ENCODE peak calls at places on chromosomes 4 and X, in five cellular contexts. A is iris pigment epithelial cell, L is BE2C, M is NCI-H460, B is Calu3. Y is an unnamed sample.

GRCh38 chrX:23908219-23909003 is 605 bp downstream of the CXorf58 start:
- DNase-seq in A (no peak), L (no peak), M (no peak), B (no peak), Y (no peak)

GRCh38 chr4:39032218-39033085 is at the start of gene TMEM156:
- DNase-seq in A (peak), L (no peak), M (no peak), B (no peak), Y (peak)

GRCh38 chrX:140817943-140818342 is 108.4 kb downstream of the LINC00632 start:
- DNase-seq in A (peak), L (peak), M (peak), B (no peak), Y (no peak)

GRCh38 chrX:54551801-54552200 is 21.8 kb downstream of the GNL3L start:
- DNase-seq in A (no peak), L (no peak), M (no peak), B (no peak), Y (no peak)

GRCh38 chr4:15755321-15755750 is 22.8 kb upstream of the CD38 start:
- DNase-seq in A (peak), L (no peak), M (no peak), B (no peak), Y (peak)

GRCh38 chrX:100681581-100681980 is 37.6 kb downstream of the SRPX2 start:
- DNase-seq in A (peak), L (no peak), M (no peak), B (no peak), Y (no peak)

GRCh38 chr4:125317526-125317880 is 2.7 kb downstream of the FAT4 start:
- DNase-seq in A (peak), L (peak), M (no peak), B (no peak), Y (no peak)

GRCh38 chrX:131792356-131792749 is 230.7 kb upstream of the STK26 start:
- DNase-seq in A (peak), L (no peak), M (no peak), B (no peak), Y (no peak)

GRCh38 chr4:186688150-186688943 is 35.3 kb downstream of the FAT1 start:
- DNase-seq in A (no peak), L (no peak), M (no peak), B (no peak), Y (no peak)

GRCh38 chrX:22310779-22311178 is 38.1 kb downstream of the CBLL2 start:
- DNase-seq in A (peak), L (no peak), M (no peak), B (no peak), Y (no peak)

GRCh38 chr4:142416711-142417275 is 429.3 kb downstream of the INPP4B start:
- DNase-seq in A (peak), L (no peak), M (no peak), B (no peak), Y (no peak)

GRCh38 chr4:138775485-138775884 is 240.1 kb upstream of the NOCT start:
- DNase-seq in A (no peak), L (no peak), M (no peak), B (no peak), Y (no peak)

GRCh38 chr4:89307446-89308160 is at the start of gene GPRIN3:
- DNase-seq in A (peak), L (peak), M (no peak), B (peak), Y (no peak)

GRCh38 chrX:146454363-146454762 is 355.2 kb upstream of the CXorf51B start:
- DNase-seq in A (no peak), L (no peak), M (no peak), B (no peak), Y (no peak)

GRCh38 chr4:2062808-2063524 is 3.8 kb downstream of the NAT8L start:
- DNase-seq in A (no peak), L (no peak), M (no peak), B (no peak), Y (no peak)

GRCh38 chr4:828641-829271 is 2.8 kb upstream of the CPLX1 start:
- DNase-seq in A (no peak), L (no peak), M (no peak), B (no peak), Y (peak)

GRCh38 chr4:184617611-184618196 is 31.5 kb downstream of the CASP3 start:
- DNase-seq in A (no peak), L (peak), M (no peak), B (peak), Y (no peak)

GRCh38 chrX:97876697-97877407 is 993.1 kb downstream of the RPA4 start:
- DNase-seq in A (no peak), L (no peak), M (no peak), B (no peak), Y (no peak)

GRCh38 chrX:83845397-83845796 is 15.5 kb upstream of the CYLC1 start:
- DNase-seq in A (peak), L (peak), M (peak), B (peak), Y (peak)

GRCh38 chrX:19687395-19687794 is 172.1 kb upstream of the MAP3K15 start:
- DNase-seq in A (no peak), L (no peak), M (no peak), B (no peak), Y (no peak)

GRCh38 chr4:25993564-25994185 is 79.7 kb downstream of the SMIM20 start:
- DNase-seq in A (no peak), L (peak), M (no peak), B (peak), Y (no peak)

GRCh38 chr4:73740353-73740778 is at the start of gene CXCL8:
- DNase-seq in A (peak), L (no peak), M (peak), B (peak), Y (peak)

GRCh38 chr4:73234712-73235111 is 23.9 kb downstream of the ANKRD17 start:
- DNase-seq in A (peak), L (no peak), M (no peak), B (no peak), Y (no peak)

GRCh38 chrX:41600266-41600665 is 88.5 kb upstream of the GPR34 start:
- DNase-seq in A (peak), L (no peak), M (no peak), B (no peak), Y (no peak)

GRCh38 chrX:40078489-40079288 is 19.1 kb downstream of the BCOR start:
- DNase-seq in A (no peak), L (no peak), M (no peak), B (no peak), Y (no peak)

GRCh38 chrX:1398431-1399340 is 6.8 kb upstream of the SLC25A6 start:
- DNase-seq in A (no peak), L (no peak), M (no peak), B (no peak), Y (no peak)